ENCODE peak calls at places on chromosome 7, in eight cellular contexts. J, Z, S, U, B, V, I and A are unnamed samples.

GRCh38 chr7:123828805-123829204 is 16.2 kb upstream of the HYAL4 start:
- DNase-seq in J (no peak), Z (no peak), S (no peak), U (peak; percentile 36), B (no peak), V (no peak), I (no peak), A (no peak)

GRCh38 chr7:85483205-85483604 is 296.3 kb upstream of the SEMA3D start:
- DNase-seq in J (no peak), Z (peak; percentile 95), S (no peak), U (no peak), B (no peak), V (no peak), I (no peak), A (no peak)

GRCh38 chr7:88311675-88312036 is 5.0 kb upstream of the STEAP4 start:
- DNase-seq in J (no peak), Z (no peak), S (no peak), U (no peak), B (no peak), V (no peak), I (no peak), A (no peak)

GRCh38 chr7:55254596-55255500 is 110.3 kb upstream of the LANCL2 start:
- DNase-seq in J (peak; percentile 82), Z (peak; percentile 70), S (peak; percentile 86), U (peak; percentile 83), B (peak; percentile 87), V (peak; percentile 92), I (peak; percentile 91), A (peak; percentile 91)

GRCh38 chr7:75639071-75639892 is 99.5 kb downstream of the HIP1 start:
- DNase-seq in J (peak; percentile 21), Z (peak; percentile 45), S (peak; percentile 85), U (peak; percentile 39), B (peak; percentile 53), V (peak; percentile 72), I (peak; percentile 47), A (peak; percentile 65)

GRCh38 chr7:421056-421991 is 98.3 kb downstream of the PDGFA start:
- DNase-seq in J (no peak), Z (no peak), S (peak; percentile 70), U (no peak), B (peak; percentile 8), V (peak; percentile 35), I (no peak), A (no peak)

GRCh38 chr7:134470864-134471263 is 12.0 kb upstream of the AKR1B1 start:
- DNase-seq in J (peak; percentile 79), Z (peak; percentile 69), S (no peak), U (peak; percentile 58), B (no peak), V (no peak), I (no peak), A (no peak)

GRCh38 chr7:212754-213153 is 20.4 kb downstream of the FAM20C start:
- DNase-seq in J (no peak), Z (no peak), S (no peak), U (no peak), B (no peak), V (no peak), I (no peak), A (no peak)

GRCh38 chr7:40015790-40016296 is 65.8 kb downstream of the CDK13 start:
- DNase-seq in J (peak; percentile 23), Z (peak; percentile 66), S (no peak), U (no peak), B (no peak), V (no peak), I (peak; percentile 56), A (no peak)

GRCh38 chr7:101308245-101309085 is 13.1 kb downstream of the IFT22 start:
- DNase-seq in J (peak; percentile 85), Z (peak; percentile 51), S (peak; percentile 95), U (peak; percentile 70), B (no peak), V (peak; percentile 63), I (peak; percentile 86), A (peak; percentile 74)

GRCh38 chr7:72751978-72752377 is 76.0 kb downstream of the TYW1B start:
- DNase-seq in J (no peak), Z (no peak), S (peak; percentile 70), U (no peak), B (no peak), V (no peak), I (no peak), A (no peak)

GRCh38 chr7:67021260-67021659 is 24.6 kb downstream of the TYW1 start:
- DNase-seq in J (no peak), Z (no peak), S (no peak), U (peak; percentile 37), B (no peak), V (no peak), I (no peak), A (peak; percentile 17)

GRCh38 chr7:117047496-117047895 is 94.2 kb downstream of the ST7 start:
- DNase-seq in J (no peak), Z (peak; percentile 62), S (no peak), U (no peak), B (no peak), V (no peak), I (no peak), A (no peak)

GRCh38 chr7:10721289-10721688 is 252.4 kb upstream of the PHF14 start:
- DNase-seq in J (no peak), Z (no peak), S (no peak), U (no peak), B (no peak), V (no peak), I (no peak), A (no peak)

GRCh38 chr7:130791746-130792145 is 57.7 kb upstream of the KLF14 start:
- DNase-seq in J (no peak), Z (no peak), S (no peak), U (no peak), B (no peak), V (no peak), I (no peak), A (no peak)

GRCh38 chr7:1693419-1693990 is 23.4 kb downstream of the ELFN1 start:
- DNase-seq in J (no peak), Z (no peak), S (no peak), U (no peak), B (peak; percentile 12), V (peak; percentile 51), I (no peak), A (peak; percentile 61)

GRCh38 chr7:85528581-85528980 is 341.7 kb upstream of the SEMA3D start:
- DNase-seq in J (no peak), Z (peak; percentile 70), S (no peak), U (no peak), B (no peak), V (no peak), I (no peak), A (no peak)

GRCh38 chr7:47482013-47482761 is 99.7 kb downstream of the TNS3 start:
- DNase-seq in J (peak; percentile 83), Z (peak; percentile 94), S (no peak), U (peak; percentile 96), B (no peak), V (no peak), I (no peak), A (no peak)

GRCh38 chr7:84904561-84904960 is 282.3 kb downstream of the SEMA3D start:
- DNase-seq in J (peak; percentile 55), Z (no peak), S (no peak), U (no peak), B (no peak), V (no peak), I (no peak), A (no peak)

GRCh38 chr7:97116308-97116707 is 1.2 kb upstream of the SDHAF3 start:
- DNase-seq in J (no peak), Z (no peak), S (no peak), U (no peak), B (no peak), V (no peak), I (peak; percentile 36), A (no peak)

GRCh38 chr7:122949186-122949585 is 46.3 kb downstream of the TAS2R16 start:
- DNase-seq in J (no peak), Z (no peak), S (no peak), U (no peak), B (no peak), V (no peak), I (no peak), A (no peak)

GRCh38 chr7:151008143-151008510 is 16.2 kb downstream of the ATG9B start:
- DNase-seq in J (no peak), Z (no peak), S (no peak), U (no peak), B (no peak), V (no peak), I (no peak), A (no peak)

GRCh38 chr7:151009340-151010001 is 14.8 kb downstream of the ATG9B start:
- DNase-seq in J (no peak), Z (no peak), S (peak; percentile 62), U (no peak), B (no peak), V (no peak), I (no peak), A (no peak)

GRCh38 chr7:151007469-151007898 is 16.7 kb downstream of the NOS3 start:
- DNase-seq in J (no peak), Z (no peak), S (no peak), U (no peak), B (no peak), V (no peak), I (no peak), A (no peak)

GRCh38 chr7:151010002-151010306 is 14.3 kb downstream of the ATG9B start:
- DNase-seq in J (no peak), Z (no peak), S (no peak), U (no peak), B (no peak), V (no peak), I (no peak), A (no peak)

GRCh38 chr7:151008511-151009323 is 15.6 kb downstream of the ATG9B start:
- DNase-seq in J (no peak), Z (peak; percentile 25), S (peak; percentile 91), U (peak; percentile 79), B (peak; percentile 74), V (peak; percentile 85), I (peak; percentile 71), A (no peak)
- H3K4me3 ChIP-seq in J (no peak overlapping the region), Z (peak overlapping the region; percentile 38), S (peak overlapping the region; percentile 38), U (no peak overlapping the region), B (peak overlapping the region; percentile 47), V (no peak overlapping the region), I (no peak overlapping the region), A (peak overlapping the region; percentile 17)

GRCh38 chr7:155645652-155646051 is 1.2 kb downstream of the RBM33 start:
- DNase-seq in J (no peak), Z (no peak), S (no peak), U (no peak), B (no peak), V (no peak), I (no peak), A (no peak)
- H3K36me3 ChIP-seq in J (peaks cover 41% of the 10 kb centered on the region), Z (peaks cover 4% of the 10 kb centered on the region), S (peaks cover 21% of the 10 kb centered on the region), U (peaks cover 11% of the 10 kb centered on the region), B (peaks cover 37% of the 10 kb centered on the region), V (peaks cover 8% of the 10 kb centered on the region), I (no peaks in the 10 kb centered on the region), A (peaks cover 30% of the 10 kb centered on the region)

GRCh38 chr7:158252081-158252836 is 335.4 kb downstream of the PTPRN2 start:
- DNase-seq in J (no peak), Z (no peak), S (no peak), U (no peak), B (no peak), V (peak; percentile 37), I (no peak), A (peak; percentile 50)
- H3K27ac ChIP-seq in J (no peak overlapping the region), Z (no peak overlapping the region), S (no peak overlapping the region), U (no peak overlapping the region), B (no peak overlapping the region), V (no peak overlapping the region), I (no peak overlapping the region), A (no peak overlapping the region)

DNA sequence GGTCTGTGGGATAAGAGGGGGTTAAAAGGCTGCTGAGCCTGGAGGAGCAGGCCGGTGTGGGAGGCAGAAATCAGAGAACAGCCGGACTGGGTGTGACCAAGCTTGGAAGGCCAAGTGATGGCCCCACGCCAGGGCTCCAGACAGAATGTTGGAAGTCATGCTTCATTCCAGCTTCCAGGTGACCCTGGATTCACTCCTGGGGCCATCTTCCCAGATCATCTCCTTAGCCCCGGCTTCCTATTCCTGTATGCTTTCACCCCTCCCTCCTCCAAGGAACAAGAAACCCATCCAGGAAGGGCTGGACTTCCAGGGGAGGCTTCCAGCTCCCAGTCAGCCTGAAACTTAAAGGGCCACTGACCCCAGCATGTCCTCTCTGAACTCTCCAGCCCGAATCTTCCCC is 1.0 kb downstream of the INMT start:
- DNase-seq in J (no peak), Z (peak; percentile 69), S (no peak), U (no peak), B (peak; percentile 86), V (peak; percentile 90), I (peak; percentile 53), A (peak; percentile 95)
- H3K4me3 ChIP-seq in J (no peak overlapping the region), Z (no peak overlapping the region), S (no peak overlapping the region), U (no peak overlapping the region), B (peak overlapping the region; percentile 67), V (peak overlapping the region; percentile 56), I (no peak overlapping the region), A (peak overlapping the region; percentile 32)